ENCODE peak calls at places on chromosomes 1 and 21, in nine cellular contexts. K, D, Y, Q, M, V, F, H and A are unnamed samples.

GRCh38 chr1:161071886-161072371 is 2.2 kb upstream of the ARHGAP30 start:
- DNase-seq in K (no peak), D (no peak), Y (no peak), Q (peak; percentile 64), M (peak; percentile 67), V (peak; percentile 72), F (peak; percentile 77), H (peak; percentile 86), A (peak; percentile 81)

GRCh38 chr1:208065862-208066261 is 154.9 kb upstream of the CD34 start:
- DNase-seq in K (no peak), D (no peak), Y (no peak), Q (no peak), M (no peak), V (no peak), F (no peak), H (no peak), A (no peak)

GRCh38 chr21:42461881-42462877 is 33.8 kb downstream of the RSPH1 start:
- DNase-seq in K (no peak), D (no peak), Y (no peak), Q (no peak), M (peak; percentile 39), V (no peak), F (peak; percentile 30), H (no peak), A (peak; percentile 42)

GRCh38 chr1:72296481-72296880 is 14.1 kb upstream of the NEGR1 start:
- DNase-seq in K (no peak), D (no peak), Y (no peak), Q (no peak), M (no peak), V (no peak), F (no peak), H (no peak), A (no peak)

GRCh38 chr1:236039736-236040670 is 24.9 kb downstream of the NID1 start:
- DNase-seq in K (no peak), D (no peak), Y (no peak), Q (no peak), M (no peak), V (no peak), F (no peak), H (no peak), A (no peak)

GRCh38 chr21:42474043-42474831 is 21.8 kb downstream of the RSPH1 start:
- DNase-seq in K (no peak), D (no peak), Y (no peak), Q (peak; percentile 83), M (no peak), V (no peak), F (peak; percentile 71), H (peak; percentile 48), A (no peak)

GRCh38 chr1:71196685-71197084 is 115.8 kb upstream of the ZRANB2 start:
- DNase-seq in K (no peak), D (no peak), Y (no peak), Q (peak; percentile 5), M (no peak), V (no peak), F (no peak), H (no peak), A (no peak)

GRCh38 chr1:193537266-193538003 is 351.0 kb upstream of the B3GALT2 start:
- DNase-seq in K (no peak), D (no peak), Y (no peak), Q (no peak), M (no peak), V (no peak), F (no peak), H (peak; percentile 53), A (peak; percentile 88)

GRCh38 chr1:211517006-211517405 is 25.0 kb upstream of the RD3 start:
- DNase-seq in K (no peak), D (no peak), Y (no peak), Q (no peak), M (no peak), V (no peak), F (peak; percentile 74), H (no peak), A (peak; percentile 36)

GRCh38 chr1:70979313-70979712 is 68.3 kb downstream of the PTGER3 start:
- DNase-seq in K (no peak), D (no peak), Y (no peak), Q (no peak), M (no peak), V (no peak), F (no peak), H (no peak), A (no peak)

GRCh38 chr1:44043176-44044070 is 12.2 kb upstream of the SLC6A9 start:
- DNase-seq in K (no peak), D (no peak), Y (no peak), Q (no peak), M (no peak), V (no peak), F (no peak), H (no peak), A (no peak)

GRCh38 chr21:18251065-18251464 is 6.4 kb downstream of the CHODL start:
- DNase-seq in K (no peak), D (no peak), Y (no peak), Q (no peak), M (no peak), V (no peak), F (no peak), H (no peak), A (no peak)

GRCh38 chr21:18253252-18253651 is 8.6 kb downstream of the CHODL start:
- DNase-seq in K (no peak), D (no peak), Y (no peak), Q (no peak), M (no peak), V (no peak), F (no peak), H (no peak), A (no peak)

GRCh38 chr21:18248171-18248570 is 3.5 kb downstream of the CHODL start:
- DNase-seq in K (no peak), D (no peak), Y (no peak), Q (no peak), M (no peak), V (no peak), F (no peak), H (no peak), A (no peak)

GRCh38 chr21:18252686-18253085 is 8.1 kb downstream of the CHODL start:
- DNase-seq in K (no peak), D (no peak), Y (no peak), Q (no peak), M (no peak), V (peak; percentile 33), F (no peak), H (no peak), A (no peak)

GRCh38 chr21:18249542-18250152 is 5.0 kb downstream of the CHODL start:
- DNase-seq in K (no peak), D (no peak), Y (no peak), Q (no peak), M (no peak), V (no peak), F (no peak), H (no peak), A (no peak)
- TF ChIP-seq CTCF in K (no peak), D (no peak), Y (no peak), Q (no peak), M (no peak), V (no peak), F (peak; percentile 70), H (no peak), A (no peak)

GRCh38 chr21:36915701-36916075 is 50.8 kb downstream of the HLCS start:
- DNase-seq in K (no peak), D (no peak), Y (no peak), Q (no peak), M (no peak), V (peak; percentile 65), F (no peak), H (no peak), A (no peak)

GRCh38 chr21:36916718-36917117 is 49.8 kb downstream of the HLCS start:
- DNase-seq in K (no peak), D (no peak), Y (no peak), Q (no peak), M (no peak), V (no peak), F (no peak), H (no peak), A (no peak)

GRCh38 chr21:36915014-36915700 is 51.3 kb downstream of the HLCS start:
- DNase-seq in K (no peak), D (no peak), Y (no peak), Q (no peak), M (peak; percentile 80), V (no peak), F (no peak), H (no peak), A (no peak)

GRCh38 chr21:36918291-36918690 is 48.2 kb downstream of the HLCS start:
- DNase-seq in K (no peak), D (no peak), Y (no peak), Q (no peak), M (no peak), V (peak; percentile 31), F (no peak), H (no peak), A (no peak)

DNA sequence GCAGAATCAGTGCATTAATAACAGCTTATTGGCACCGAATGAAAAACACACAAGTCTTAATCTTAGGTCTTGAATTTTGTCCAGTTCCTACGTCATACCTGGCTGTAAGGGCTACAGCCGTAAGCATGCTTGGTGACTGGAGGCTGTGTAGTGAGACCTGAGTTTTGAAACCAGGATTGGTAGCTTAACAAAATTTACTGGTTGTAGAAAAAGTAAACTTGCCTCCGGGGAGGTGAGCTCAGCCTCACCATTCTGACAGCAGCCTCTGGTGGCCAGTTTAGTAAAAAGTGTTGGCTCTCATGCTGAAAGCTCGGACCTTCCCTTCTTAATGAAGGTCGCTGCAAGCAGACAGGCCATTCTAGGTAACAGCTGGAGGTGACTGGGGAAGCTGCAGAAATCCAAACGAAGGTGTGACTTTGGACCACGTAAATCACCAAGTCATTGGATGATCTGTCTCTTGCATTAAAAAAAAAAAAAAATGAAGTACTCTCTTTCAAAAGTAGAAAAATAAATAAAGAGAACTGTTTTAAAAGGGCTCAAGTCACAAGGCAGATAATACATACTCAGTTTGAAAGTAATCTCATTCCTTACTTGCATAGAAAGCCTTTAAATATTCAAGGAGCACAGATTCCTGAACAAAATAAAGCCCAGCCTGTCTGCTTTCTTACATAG is 48.8 kb downstream of the HLCS start:
- DNase-seq in K (no peak), D (no peak), Y (no peak), Q (peak; percentile 56), M (no peak), V (peak; percentile 30), F (peak; percentile 61), H (no peak), A (no peak)
- TF ChIP-seq CTCF in K (peak; percentile 83), D (no peak), Y (no peak), Q (peak; percentile 84), M (peak; percentile 15), V (peak; percentile 44), F (peak; percentile 67), H (no peak), A (no peak)

DNA sequence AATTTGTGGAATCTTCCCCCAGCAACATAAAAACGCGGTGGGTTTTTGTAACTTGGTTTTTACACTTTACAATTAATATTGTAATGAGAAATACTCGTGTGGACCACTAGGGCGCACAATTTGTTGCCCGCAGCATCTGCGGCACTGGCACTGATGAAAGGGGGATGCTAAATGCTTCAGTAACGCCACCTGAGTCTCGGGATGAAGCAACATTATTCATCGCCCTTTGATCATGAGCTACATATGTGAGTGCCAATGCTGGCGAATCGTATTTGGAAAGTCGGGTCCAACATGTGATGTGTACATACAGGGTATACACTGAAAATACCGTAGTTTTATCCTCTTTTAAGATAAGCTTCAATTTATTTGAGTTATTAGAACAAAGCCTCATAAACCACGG is 34.2 kb upstream of the COX20 start:
- DNase-seq in K (no peak), D (no peak), Y (no peak), Q (peak; percentile 38), M (peak; percentile 55), V (peak; percentile 30), F (no peak), H (peak; percentile 66), A (peak; percentile 75)
- TF ChIP-seq CTCF in K (peak; percentile 63), D (no peak), Y (no peak), Q (peak; percentile 49), M (peak; percentile 46), V (peak; percentile 74), F (peak; percentile 73), H (peak; percentile 37), A (peak; percentile 78)

GRCh38 chr21:37073417-37074194 is 552 bp downstream of the TTC3 start:
- DNase-seq in K (no peak), D (peak; percentile 73), Y (peak; percentile 56), Q (peak; percentile 2), M (peak; percentile 56), V (peak; percentile 57), F (no peak), H (peak; percentile 49), A (peak; percentile 63)
- TF ChIP-seq CTCF in K (peak; percentile 8), D (peak; percentile 31), Y (no peak), Q (peak; percentile 9), M (no peak), V (no peak), F (no peak), H (peak; percentile 19), A (no peak)